ENCODE peak calls at places on chromosomes 5 and 9, in nine cellular contexts. G, I, N, Z, J, K, M, A and C are unnamed samples.

GRCh38 chr5:94705427-94705826 is 87.0 kb downstream of the SLF1 start:
- DNase-seq in A (peak), M (no peak), N (no peak), G (peak), J (no peak), Z (peak), I (no peak), K (peak), C (no peak)

GRCh38 chr9:112569186-112569585 is 82.6 kb downstream of the KIAA1958 start:
- DNase-seq in N (no peak), Z (peak), A (peak), M (no peak), G (peak), I (peak), K (peak), J (peak), C (no peak)

GRCh38 chr5:178211095-178212048 is 7.0 kb downstream of the HNRNPAB start:
- DNase-seq in J (no peak), N (no peak), A (no peak), Z (no peak), I (no peak), K (no peak), G (no peak), M (no peak), C (no peak)

GRCh38 chr5:16464664-16465543 is 696 bp downstream of the ZNF622 start:
- DNase-seq in Z (no peak), N (no peak), A (peak), I (no peak), G (peak), J (peak), M (no peak), K (no peak), C (no peak)

GRCh38 chr5:87195104-87195581 is 72.5 kb upstream of the RASA1 start:
- DNase-seq in I (peak), N (no peak), G (peak), M (no peak), A (peak), J (peak), Z (peak), K (peak), C (no peak)

GRCh38 chr5:131270809-131271208 is 7.0 kb downstream of the CDC42SE2 start:
- DNase-seq in G (peak), I (no peak), M (no peak), K (peak), J (peak), A (peak), Z (peak), N (no peak), C (no peak)

GRCh38 chr9:94866770-94867169 is 140.3 kb downstream of the AOPEP start:
- DNase-seq in G (peak), J (no peak), M (no peak), N (no peak), Z (no peak), K (peak), I (no peak), A (peak), C (no peak)

GRCh38 chr5:11268894-11269293 is 507.9 kb upstream of the DAP start:
- DNase-seq in M (no peak), Z (no peak), K (no peak), I (no peak), J (no peak), A (no peak), N (no peak), G (no peak), C (no peak)

GRCh38 chr5:101943784-101944183 is 352.3 kb downstream of the SLCO4C1 start:
- DNase-seq in I (no peak), J (no peak), M (no peak), Z (peak), N (no peak), K (no peak), G (peak), A (peak), C (no peak)

GRCh38 chr9:133995012-133995896 is 3.1 kb upstream of the VAV2 start:
- DNase-seq in Z (no peak), K (no peak), M (no peak), N (no peak), J (no peak), A (no peak), G (peak), I (no peak), C (no peak)

GRCh38 chr9:133991964-133992779 is at the start of gene VAV2:
- DNase-seq in I (no peak), G (peak), N (peak), M (peak), A (peak), Z (peak), K (peak), J (peak), C (peak)

GRCh38 chr9:133994359-133995011 is 2.4 kb upstream of the VAV2 start:
- DNase-seq in M (peak), Z (peak), G (peak), N (peak), I (no peak), J (peak), K (peak), A (peak), C (peak)

GRCh38 chr9:133992780-133993634 is 883 bp upstream of the VAV2 start:
- DNase-seq in N (peak), I (peak), J (peak), K (peak), G (peak), M (peak), A (peak), Z (peak), C (peak)

GRCh38 chr9:133993635-133994253 is 1.6 kb upstream of the VAV2 start:
- DNase-seq in M (no peak), J (no peak), Z (no peak), I (no peak), K (no peak), A (no peak), G (no peak), N (no peak), C (no peak)
- H3K4me3 ChIP-seq in M (peak), J (peak), Z (peak), I (peak), K (peak), A (peak), G (peak), N (peak), C (peak)

GRCh38 chr9:136846376-136847064 is 2.7 kb upstream of the PHPT1 start:
- DNase-seq in M (no peak), I (no peak), A (no peak), K (no peak), N (no peak), Z (no peak), J (no peak), G (no peak), C (no peak)
- H3K4me3 ChIP-seq in M (no peak), I (peak), A (no peak), K (peak), N (no peak), Z (peak), J (no peak), G (no peak), C (peak)

GRCh38 chr5:54884195-54884536 is 101.2 kb downstream of the ESM1 start:
- DNase-seq in M (no peak), G (no peak), I (no peak), J (no peak), K (no peak), Z (no peak), A (no peak), N (peak), C (no peak)

GRCh38 chr5:54882101-54882500 is 103.3 kb downstream of the ESM1 start:
- DNase-seq in G (no peak), K (no peak), M (no peak), A (no peak), J (no peak), N (no peak), Z (peak), I (no peak), C (no peak)

GRCh38 chr5:54881286-54882005 is 103.9 kb downstream of the ESM1 start:
- DNase-seq in K (no peak), G (peak), Z (peak), N (no peak), J (no peak), I (no peak), A (peak), M (no peak), C (no peak)

GRCh38 chr5:54883374-54884194 is 101.8 kb downstream of the ESM1 start:
- DNase-seq in Z (no peak), M (peak), I (peak), G (peak), J (peak), K (peak), A (peak), N (peak), C (peak)

DNA sequence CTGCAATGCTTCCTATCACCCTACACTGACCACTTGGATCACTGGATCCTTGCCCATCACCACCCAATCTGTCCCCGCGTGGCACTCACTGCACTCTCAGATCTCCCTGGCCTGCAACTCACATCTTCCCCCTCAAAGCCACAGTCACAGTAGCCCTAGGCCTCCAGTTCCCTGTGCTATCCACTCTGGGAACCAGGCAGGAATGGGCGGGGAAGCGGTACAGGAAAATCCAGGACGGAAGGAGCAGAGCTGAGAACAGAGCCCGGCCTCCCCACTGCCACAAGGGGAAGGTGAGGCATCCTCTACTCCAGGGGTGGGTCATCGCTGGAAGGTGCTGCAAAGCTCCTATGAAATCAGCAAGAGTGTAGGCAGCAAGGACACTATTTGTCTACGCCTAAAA is 102.6 kb downstream of the ESM1 start:
- DNase-seq in A (no peak), G (no peak), Z (no peak), K (no peak), J (no peak), M (no peak), N (peak), I (no peak), C (no peak)
- H3K4me3 ChIP-seq in A (no peak), G (no peak), Z (no peak), K (no peak), J (no peak), M (no peak), N (peak), I (no peak), C (peak)

DNA sequence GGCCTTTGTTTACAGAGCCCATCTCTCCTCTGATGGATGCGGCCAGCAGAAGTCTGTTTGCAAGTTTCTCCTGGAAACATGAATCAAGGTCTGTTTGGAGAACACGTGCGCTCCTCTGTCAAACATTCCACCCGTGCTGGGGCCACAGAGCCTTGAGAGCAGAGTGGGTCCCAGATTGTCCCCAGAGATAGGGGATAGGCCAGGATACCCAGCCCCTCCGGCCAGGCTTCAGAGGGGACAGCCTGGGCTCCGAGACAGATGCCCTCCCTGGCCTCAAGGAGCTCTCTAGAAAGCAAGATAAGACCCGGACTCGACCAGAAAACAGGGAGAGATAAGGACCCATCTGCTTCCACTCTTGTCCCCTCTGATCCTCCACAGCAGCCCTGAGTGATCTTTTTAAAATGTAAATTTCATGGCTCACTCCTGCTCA is 40.4 kb upstream of the HAND1 start:
- DNase-seq in I (no peak), N (no peak), K (no peak), M (no peak), G (no peak), Z (no peak), J (no peak), A (no peak), C (no peak)
- H3K4me3 ChIP-seq in I (no peak), N (no peak), K (no peak), M (no peak), G (no peak), Z (no peak), J (no peak), A (no peak), C (no peak)

DNA sequence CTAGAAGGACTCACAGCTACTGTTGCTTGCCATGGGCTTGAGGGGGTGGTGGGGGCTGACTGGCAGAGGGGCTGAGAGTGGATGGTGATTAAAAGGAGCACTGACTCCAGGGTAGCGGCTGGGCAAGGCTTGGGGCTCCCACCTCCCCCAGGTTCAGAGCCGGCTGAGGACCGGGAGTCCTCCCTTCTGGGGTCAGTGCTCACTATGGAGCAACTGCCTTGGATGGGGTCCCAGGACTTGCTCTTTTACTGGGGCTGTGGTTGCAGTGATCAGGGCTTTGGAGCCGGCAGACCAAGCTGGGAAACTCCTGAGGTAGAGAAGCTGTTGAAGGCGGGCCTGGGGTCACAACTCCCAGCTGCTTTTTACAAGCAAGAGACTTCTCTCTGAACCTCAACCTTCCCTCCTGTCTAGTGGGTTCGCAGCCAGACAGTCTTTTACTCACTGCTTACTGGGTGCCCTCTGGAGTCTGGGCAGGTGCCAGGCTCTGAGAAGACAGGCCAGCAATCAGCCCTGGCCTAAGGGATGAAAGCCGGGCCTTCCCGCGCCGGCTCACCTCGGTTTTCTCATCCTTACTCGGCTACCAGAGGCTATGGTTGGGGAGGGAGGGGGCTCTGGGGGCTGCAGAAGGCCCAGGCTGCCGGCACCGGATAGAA is 795 bp upstream of the ASS1 start:
- DNase-seq in G (no peak), I (no peak), J (no peak), M (no peak), N (no peak), A (no peak), Z (no peak), K (no peak), C (peak)
- H3K4me3 ChIP-seq in G (no peak), I (no peak), J (no peak), M (no peak), N (peak), A (no peak), Z (no peak), K (no peak), C (peak)

DNA sequence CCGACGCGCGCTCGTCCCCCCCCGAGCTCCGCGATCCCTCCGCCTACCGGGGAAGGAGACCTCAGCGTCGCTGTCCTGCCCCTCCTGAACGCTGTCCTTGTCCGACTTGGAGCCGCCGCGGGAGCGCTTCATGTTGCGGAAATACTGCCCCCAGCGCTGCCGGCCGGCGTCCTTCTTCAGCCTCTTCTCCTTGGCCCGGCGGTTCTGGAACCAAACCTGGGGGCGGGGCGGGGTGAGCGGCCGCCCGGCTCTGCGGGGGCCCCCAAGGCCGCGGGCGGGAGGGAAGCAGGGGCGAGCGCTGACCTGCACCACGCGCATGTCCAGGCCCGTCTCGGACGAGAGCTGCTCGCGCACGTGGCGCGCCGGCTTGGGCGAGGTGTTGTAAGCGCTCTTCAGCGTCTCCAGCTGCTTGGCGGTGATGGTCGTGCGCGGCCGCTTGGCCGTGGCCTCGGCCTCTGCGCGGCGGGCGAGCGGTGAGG is 6.3 kb downstream of the LHX3 start:
- DNase-seq in K (no peak), M (no peak), I (no peak), G (peak), Z (peak), J (no peak), A (no peak), N (no peak), C (no peak)
- H3K4me3 ChIP-seq in K (no peak), M (no peak), I (no peak), G (no peak), Z (no peak), J (no peak), A (no peak), N (no peak), C (no peak)